ENCODE peak calls at places on chromosomes 1 and 21, in five cellular contexts. G is CD8-positive, alpha-beta T cell; F is cardiac fibroblast; O is osteoblast; E is HFF-Myc. Z is an unnamed sample.

GRCh38 chr1:203342192-203342940 is 8.6 kb downstream of the FMOD start:
- DNase-seq in G (no peak), F (peak; percentile 60), O (peak; percentile 95), E (no peak), Z (peak; percentile 30)

GRCh38 chr1:44029911-44030605 is 1.2 kb downstream of the SLC6A9 start:
- DNase-seq in G (peak; percentile 85), F (peak; percentile 90), O (peak; percentile 98), E (no peak), Z (peak; percentile 88)

GRCh38 chr21:15140321-15141019 is 75.7 kb upstream of the NRIP1 start:
- DNase-seq in G (no peak), F (peak; percentile 16), O (no peak), E (no peak), Z (no peak)

GRCh38 chr1:54808443-54809207 is 7.5 kb upstream of the TTC22 start:
- DNase-seq in G (no peak), F (no peak), O (peak; percentile 57), E (no peak), Z (no peak)

GRCh38 chr21:45570826-45571601 is 28.8 kb upstream of the SLC19A1 start:
- DNase-seq in G (no peak), F (no peak), O (peak; percentile 95), E (no peak), Z (peak; percentile 81)

GRCh38 chr1:168803696-168804510 is 74.9 kb upstream of the DPT start:
- DNase-seq in G (no peak), F (no peak), O (no peak), E (no peak), Z (no peak)

GRCh38 chr1:36321119-36321951 is 2.1 kb downstream of the EVA1B start:
- DNase-seq in G (no peak), F (peak; percentile 97), O (peak; percentile 96), E (peak; percentile 90), Z (peak; percentile 96)

GRCh38 chr1:234826352-234826751 is 216.4 kb upstream of the IRF2BP2 start:
- DNase-seq in G (no peak), F (no peak), O (no peak), E (no peak), Z (no peak)

GRCh38 chr1:154970631-154971340 is at the start of gene SHC1:
- DNase-seq in G (no peak), F (peak; percentile 97), O (peak; percentile 98), E (peak; percentile 84), Z (peak; percentile 92)

GRCh38 chr1:14613915-14614314 is 15.4 kb downstream of the KAZN start:
- DNase-seq in G (no peak), F (no peak), O (no peak), E (no peak), Z (no peak)

GRCh38 chr1:21896652-21897532 is 40.2 kb downstream of the HSPG2 start:
- DNase-seq in G (no peak), F (peak; percentile 73), O (no peak), E (no peak), Z (peak; percentile 81)

GRCh38 chr1:95888877-95889799 is 655.1 kb downstream of the RWDD3 start:
- DNase-seq in G (no peak), F (peak; percentile 2), O (no peak), E (no peak), Z (no peak)

GRCh38 chr21:18155508-18156193 is 89.0 kb upstream of the CHODL start:
- DNase-seq in G (no peak), F (peak; percentile 6), O (no peak), E (no peak), Z (no peak)

GRCh38 chr1:94801919-94802546 is 18.1 kb upstream of the SLC44A3 start:
- DNase-seq in G (no peak), F (peak; percentile 91), O (peak; percentile 81), E (peak; percentile 72), Z (peak; percentile 89)

GRCh38 chr1:161199506-161200119 is 759 bp upstream of the ADAMTS4 start:
- DNase-seq in G (no peak), F (peak; percentile 39), O (no peak), E (no peak), Z (no peak)

GRCh38 chr1:77489910-77490309 is 192.5 kb downstream of the ZZZ3 start:
- DNase-seq in G (no peak), F (peak; percentile 80), O (no peak), E (no peak), Z (peak; percentile 88)

GRCh38 chr21:38680401-38680800 is 125.3 kb upstream of the ETS2 start:
- DNase-seq in G (no peak), F (peak; percentile 22), O (no peak), E (no peak), Z (no peak)

GRCh38 chr21:38678827-38679226 is 126.9 kb upstream of the ETS2 start:
- DNase-seq in G (no peak), F (no peak), O (no peak), E (no peak), Z (no peak)

GRCh38 chr21:38675450-38675849 is 130.3 kb upstream of the ETS2 start:
- DNase-seq in G (no peak), F (no peak), O (no peak), E (no peak), Z (no peak)

GRCh38 chr21:38683222-38683621 is 122.5 kb upstream of the ETS2 start:
- DNase-seq in G (no peak), F (peak; percentile 27), O (no peak), E (no peak), Z (peak; percentile 28)

GRCh38 chr21:38679531-38679930 is 126.2 kb upstream of the ETS2 start:
- DNase-seq in G (no peak), F (peak; percentile 72), O (peak; percentile 93), E (peak; percentile 46), Z (peak; percentile 69)
- H3K4me3 ChIP-seq in G (no peak overlapping the region), F (no peak overlapping the region), O (peak overlapping the region; percentile 14), E (no peak overlapping the region), Z (no peak overlapping the region)

GRCh38 chr1:116735246-116735645 is 19.0 kb upstream of the CD2 start:
- DNase-seq in G (no peak), F (no peak), O (no peak), E (no peak), Z (no peak)
- TF ChIP-seq CTCF in G (no peak), F (no peak), O (no peak), E (no peak), Z (no peak)

GRCh38 chr1:81781749-81782148 is 19.0 kb upstream of the ADGRL2 start:
- DNase-seq in G (no peak), F (no peak), O (no peak), E (no peak), Z (no peak)

GRCh38 chr1:81775510-81775909 is 25.2 kb upstream of the ADGRL2 start:
- DNase-seq in G (no peak), F (no peak), O (no peak), E (no peak), Z (no peak)

DNA sequence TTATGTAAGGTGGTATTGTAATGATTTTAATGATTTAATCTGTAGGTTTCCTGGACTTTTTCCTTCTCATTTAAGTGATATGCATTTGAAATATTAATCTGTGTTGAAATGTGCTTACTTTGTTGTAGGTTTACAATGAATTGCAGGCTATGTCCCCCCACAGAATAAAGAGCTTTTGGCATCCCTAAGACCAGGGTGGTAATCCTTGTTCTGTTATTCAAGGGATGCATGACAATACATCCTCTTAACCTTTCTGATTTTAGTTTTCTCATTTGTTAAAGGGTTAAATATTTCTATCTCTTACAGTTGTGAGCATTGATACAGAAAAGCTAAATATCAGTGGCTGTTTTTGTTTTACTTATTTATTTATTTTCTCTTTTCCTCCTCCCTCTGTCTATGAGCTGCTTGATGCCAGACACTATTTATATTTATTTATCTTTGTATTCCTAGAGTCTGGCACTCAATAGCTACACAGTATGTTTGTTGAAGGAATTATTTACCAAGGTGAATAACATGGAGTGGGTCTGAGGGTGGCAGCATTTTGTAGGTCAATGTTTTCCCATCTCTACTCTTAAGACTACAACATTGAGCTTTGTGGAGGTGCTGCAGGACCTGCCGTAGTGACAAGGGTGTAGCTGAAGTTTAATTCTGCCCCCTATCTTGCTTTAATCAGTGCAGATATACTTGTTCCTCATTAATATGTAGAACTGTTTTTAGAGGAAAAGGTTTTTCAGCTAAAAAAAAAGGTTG is 19.9 kb upstream of the ADGRL2 start:
- DNase-seq in G (no peak), F (no peak), O (no peak), E (no peak), Z (no peak)
- H3K4me3 ChIP-seq in G (no peak overlapping the region), F (no peak overlapping the region), O (no peak overlapping the region), E (no peak overlapping the region), Z (no peak overlapping the region)

GRCh38 chr1:19374402-19374801 is 62.3 kb downstream of the SLC66A1 start:
- DNase-seq in G (no peak), F (no peak), O (peak; percentile 61), E (no peak), Z (no peak)
- TF ChIP-seq CTCF in G (no peak), F (peak; percentile 48), O (peak; percentile 16), E (peak; percentile 34), Z (peak; percentile 26)

GRCh38 chr1:182368369-182368768 is 23.2 kb downstream of the GLUL start:
- DNase-seq in G (no peak), F (no peak), O (no peak), E (no peak), Z (no peak)
- H3K4me3 ChIP-seq in G (no peak overlapping the region), F (no peak overlapping the region), O (no peak overlapping the region), E (no peak overlapping the region), Z (no peak overlapping the region)

DNA sequence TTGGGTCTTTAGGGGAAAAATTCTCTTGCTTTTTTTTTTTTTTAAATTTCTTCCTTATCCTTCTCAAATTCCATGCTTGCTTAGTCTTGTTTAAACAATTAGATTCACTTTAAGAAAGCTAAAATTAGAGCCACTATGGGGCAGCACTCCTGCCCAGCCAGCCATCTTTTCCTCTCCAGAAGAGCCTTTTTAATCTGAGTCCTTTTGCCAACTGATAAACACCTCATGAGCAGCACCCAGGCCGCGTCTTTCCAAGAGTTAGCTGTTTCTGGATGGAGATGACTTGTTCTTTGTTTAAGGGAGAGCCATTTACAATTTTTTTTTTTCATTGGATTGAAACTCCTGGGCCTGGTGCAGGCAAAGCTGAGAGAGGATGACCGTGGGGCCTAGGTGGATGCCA is 53.3 kb upstream of the TSPAN2 start:
- DNase-seq in G (no peak), F (peak; percentile 67), O (peak; percentile 78), E (no peak), Z (no peak)
- TF ChIP-seq CTCF in G (no peak), F (peak; percentile 12), O (peak; percentile 36), E (peak; percentile 11), Z (no peak)

DNA sequence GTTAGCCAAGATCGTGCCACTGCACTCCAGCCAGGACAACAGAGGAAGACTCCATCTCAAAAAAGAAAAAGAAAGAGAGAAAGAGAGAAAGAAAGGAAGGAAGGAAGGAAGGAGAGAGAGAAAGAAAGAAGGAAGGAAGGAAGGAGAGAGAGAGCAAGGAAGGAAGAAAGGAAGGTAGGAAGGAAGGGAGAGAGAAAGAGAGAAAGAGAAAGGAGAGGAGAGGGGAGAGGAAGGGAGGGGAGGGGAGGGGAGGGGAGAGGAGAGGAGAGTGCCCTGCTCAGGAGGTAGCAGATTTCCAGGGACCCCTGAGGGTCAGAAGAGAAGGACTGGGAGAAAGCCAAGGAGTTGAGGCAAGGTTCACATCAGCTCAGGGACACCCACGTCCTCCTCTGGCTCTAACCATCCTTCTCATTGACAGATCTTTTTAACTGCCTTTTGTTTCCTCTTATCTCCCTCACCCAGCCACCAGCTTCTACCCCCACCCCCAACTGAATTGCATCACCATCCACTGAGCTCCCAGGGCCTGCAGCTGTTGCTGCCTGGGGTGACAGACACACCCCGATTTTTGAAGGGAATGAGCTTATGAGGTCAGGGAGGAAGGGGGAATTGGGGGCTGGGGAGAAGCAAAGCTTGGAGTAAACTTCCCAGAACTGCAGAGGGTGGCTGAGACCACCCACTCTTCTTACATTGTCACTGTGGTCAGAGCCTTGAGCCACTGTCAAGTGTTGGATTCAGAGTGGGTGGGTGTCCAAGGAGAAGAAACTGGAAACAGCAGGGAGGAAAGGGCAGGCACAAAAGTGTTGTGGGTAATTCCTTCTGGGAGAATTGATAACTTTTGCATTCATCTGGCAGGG is 91.6 kb downstream of the GLUL start:
- DNase-seq in G (peak; percentile 36), F (peak; percentile 34), O (no peak), E (no peak), Z (peak; percentile 31)
- H3K4me3 ChIP-seq in G (no peak overlapping the region), F (no peak overlapping the region), O (no peak overlapping the region), E (no peak overlapping the region), Z (no peak overlapping the region)

GRCh38 chr1:155983191-155984023 is 5.1 kb upstream of the ARHGEF2 start:
- DNase-seq in G (no peak), F (peak; percentile 98), O (peak; percentile 96), E (peak; percentile 88), Z (peak; percentile 100)
- TF ChIP-seq CTCF in G (no peak), F (peak; percentile 3), O (no peak), E (no peak), Z (peak; percentile 33)